ENCODE peak calls at places on chromosome 12, in ten cellular contexts. G, H, K, T, A, E, Q, Y, X and I are unnamed samples.

GRCh38 chr12:77163068-77163810 is 97.9 kb upstream of the E2F7 start:
- DNase-seq in G (no peak), H (no peak), K (no peak), T (no peak), A (no peak), E (no peak), Q (no peak), Y (no peak), X (no peak), I (no peak)

GRCh38 chr12:96212456-96213375 is 18.5 kb downstream of the ELK3 start:
- DNase-seq in G (no peak), H (no peak), K (no peak), T (no peak), A (no peak), E (no peak), Q (no peak), Y (no peak), X (no peak), I (no peak)

GRCh38 chr12:93183940-93184663 is 193.6 kb upstream of the NUDT4 start:
- DNase-seq in G (no peak), H (peak; percentile 60), K (no peak), T (peak; percentile 70), A (no peak), E (no peak), Q (peak; percentile 45), Y (no peak), X (no peak), I (peak; percentile 42)

GRCh38 chr12:105033851-105034250 is 47.7 kb downstream of the NOPCHAP1 start:
- DNase-seq in G (no peak), H (no peak), K (no peak), T (no peak), A (no peak), E (no peak), Q (no peak), Y (no peak), X (no peak), I (no peak)

GRCh38 chr12:32893458-32893857 is 3.1 kb downstream of the PKP2 start:
- DNase-seq in G (peak; percentile 46), H (no peak), K (no peak), T (no peak), A (no peak), E (no peak), Q (no peak), Y (no peak), X (no peak), I (no peak)

GRCh38 chr12:105409881-105410471 is 79.5 kb downstream of the C12orf75 start:
- DNase-seq in G (no peak), H (peak; percentile 67), K (no peak), T (no peak), A (peak; percentile 49), E (no peak), Q (peak; percentile 20), Y (no peak), X (peak; percentile 56), I (peak; percentile 37)

GRCh38 chr12:52195065-52195730 is 3.4 kb upstream of the KRT80 start:
- DNase-seq in G (no peak), H (no peak), K (no peak), T (no peak), A (no peak), E (no peak), Q (no peak), Y (no peak), X (no peak), I (no peak)

GRCh38 chr12:51923506-51924365 is 16.4 kb downstream of the ACVRL1 start:
- DNase-seq in G (peak; percentile 82), H (peak; percentile 72), K (no peak), T (peak; percentile 29), A (no peak), E (no peak), Q (peak; percentile 27), Y (no peak), X (no peak), I (no peak)

GRCh38 chr12:46167412-46167811 is 101.4 kb downstream of the SLC38A1 start:
- DNase-seq in G (no peak), H (no peak), K (no peak), T (no peak), A (no peak), E (no peak), Q (no peak), Y (no peak), X (no peak), I (no peak)

GRCh38 chr12:113403435-113404415 is at the start of gene SDS:
- DNase-seq in G (no peak), H (peak; percentile 68), K (no peak), T (no peak), A (no peak), E (no peak), Q (peak; percentile 39), Y (no peak), X (no peak), I (no peak)

GRCh38 chr12:108255203-108255602 is 83.9 kb downstream of the CMKLR1 start:
- DNase-seq in G (no peak), H (no peak), K (no peak), T (no peak), A (no peak), E (no peak), Q (no peak), Y (no peak), X (no peak), I (no peak)

GRCh38 chr12:108253540-108253939 is 85.6 kb downstream of the CMKLR1 start:
- DNase-seq in G (peak; percentile 63), H (no peak), K (no peak), T (no peak), A (no peak), E (no peak), Q (no peak), Y (no peak), X (no peak), I (peak; percentile 32)

GRCh38 chr12:108257004-108257403 is 82.1 kb downstream of the CMKLR1 start:
- DNase-seq in G (no peak), H (no peak), K (no peak), T (no peak), A (no peak), E (no peak), Q (no peak), Y (no peak), X (no peak), I (no peak)

GRCh38 chr12:108257610-108258106 is 81.5 kb downstream of the CMKLR1 start:
- DNase-seq in G (no peak), H (no peak), K (no peak), T (no peak), A (no peak), E (no peak), Q (no peak), Y (no peak), X (no peak), I (no peak)

GRCh38 chr12:108254030-108254429 is 85.1 kb downstream of the CMKLR1 start:
- DNase-seq in G (no peak), H (no peak), K (no peak), T (no peak), A (no peak), E (no peak), Q (no peak), Y (no peak), X (no peak), I (no peak)
- H3K4me3 ChIP-seq in G (no peak overlapping the region), H (no peak overlapping the region), K (no peak overlapping the region), T (no peak overlapping the region), A (no peak overlapping the region), E (no peak overlapping the region), Q (no peak overlapping the region), Y (no peak overlapping the region), X (no peak overlapping the region), I (no peak overlapping the region)

DNA sequence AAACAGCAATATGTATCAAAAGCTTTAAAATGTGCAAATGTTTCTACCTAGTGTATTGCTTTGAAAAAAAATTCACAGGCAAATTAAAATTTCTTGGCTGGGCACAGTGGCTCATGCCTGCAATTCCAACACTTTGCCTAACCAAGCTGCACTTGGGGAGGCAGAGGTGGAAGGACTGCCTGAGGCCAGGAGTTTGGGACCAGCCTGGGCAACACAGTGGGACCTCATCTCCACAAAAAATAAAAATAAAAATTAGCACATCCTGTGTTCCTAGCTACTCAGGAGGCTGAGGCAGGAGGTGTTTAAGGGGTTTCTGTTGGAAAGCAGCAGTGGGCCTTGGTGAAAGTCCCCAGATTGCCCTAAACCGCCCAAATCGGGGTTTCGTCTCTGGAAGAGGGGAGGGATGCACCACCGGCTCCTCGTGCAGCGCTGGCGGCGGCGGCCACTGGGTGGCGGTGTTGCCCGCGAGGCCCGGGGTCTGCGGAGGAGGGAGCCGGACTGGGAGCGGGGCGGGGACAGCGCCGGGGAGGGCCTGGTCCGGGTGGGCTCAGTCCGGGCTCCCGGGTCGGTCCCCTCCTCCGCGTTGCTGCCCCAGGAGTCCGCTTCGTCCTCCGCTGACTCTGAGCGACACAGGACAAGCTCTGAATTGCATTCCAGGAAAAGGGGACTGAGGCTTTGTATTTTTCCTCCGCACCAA is 265.6 kb downstream of the AACS start:
- DNase-seq in G (peak; percentile 87), H (peak; percentile 72), K (peak; percentile 57), T (peak; percentile 53), A (no peak), E (peak; percentile 84), Q (peak; percentile 6), Y (no peak), X (peak; percentile 9), I (no peak)
- H3K4me3 ChIP-seq in G (peak overlapping the region; percentile 76), H (peak overlapping the region; percentile 50), K (peak overlapping the region; percentile 21), T (no peak overlapping the region), A (peak overlapping the region; percentile 56), E (peak overlapping the region; percentile 33), Q (no peak overlapping the region), Y (peak overlapping the region; percentile 23), X (peak overlapping the region; percentile 41), I (no peak overlapping the region)

GRCh38 chr12:6450869-6451347 is 934 bp upstream of the TAPBPL start:
- DNase-seq in G (peak; percentile 49), H (no peak), K (no peak), T (no peak), A (no peak), E (no peak), Q (no peak), Y (no peak), X (no peak), I (no peak)

GRCh38 chr12:6451348-6452244 is at the start of gene TAPBPL:
- DNase-seq in G (peak; percentile 73), H (peak; percentile 88), K (no peak), T (peak; percentile 89), A (peak; percentile 43), E (no peak), Q (peak; percentile 75), Y (peak; percentile 95), X (peak; percentile 70), I (peak; percentile 83)

GRCh38 chr12:6452908-6453630 is 1.2 kb downstream of the TAPBPL start:
- DNase-seq in G (no peak), H (peak; percentile 54), K (no peak), T (no peak), A (no peak), E (no peak), Q (no peak), Y (no peak), X (no peak), I (no peak)

GRCh38 chr12:6452245-6452731 is 446 bp downstream of the TAPBPL start:
- DNase-seq in G (no peak), H (peak; percentile 44), K (no peak), T (no peak), A (no peak), E (no peak), Q (no peak), Y (no peak), X (no peak), I (no peak)

GRCh38 chr12:6450091-6450868 is 1.6 kb upstream of the TAPBPL start:
- DNase-seq in G (no peak), H (no peak), K (no peak), T (no peak), A (no peak), E (no peak), Q (no peak), Y (no peak), X (no peak), I (no peak)
- H3K4me3 ChIP-seq in G (peak overlapping the region; percentile 44), H (peak overlapping the region; percentile 59), K (no peak overlapping the region), T (peak overlapping the region; percentile 74), A (peak overlapping the region; percentile 62), E (no peak overlapping the region), Q (peak overlapping the region; percentile 65), Y (peak overlapping the region; percentile 70), X (peak overlapping the region; percentile 70), I (peak overlapping the region; percentile 93)

GRCh38 chr12:55745361-55746146 is 2.6 kb downstream of the GDF11 start:
- DNase-seq in G (peak; percentile 95), H (no peak), K (peak; percentile 99), T (peak; percentile 87), A (no peak), E (peak; percentile 94), Q (no peak), Y (no peak), X (no peak), I (no peak)
- H3K4me3 ChIP-seq in G (peak overlapping the region; percentile 95), H (peak overlapping the region; percentile 15), K (peak overlapping the region; percentile 77), T (peak overlapping the region; percentile 91), A (peak overlapping the region; percentile 73), E (peak overlapping the region; percentile 97), Q (peak overlapping the region; percentile 7), Y (peak overlapping the region; percentile 15), X (peak overlapping the region; percentile 6), I (no peak overlapping the region)